ENCODE peak calls at places on chromosomes 13 and 19, in nine cellular contexts. R, P, N, U, L, O, J, A and B are unnamed samples.

GRCh38 chr13:25846227-25846984 is 205.4 kb downstream of the SHISA2 start:
- DNase-seq in R (no peak), P (no peak), N (no peak), U (no peak), L (no peak), O (no peak), J (no peak), A (no peak), B (no peak)

GRCh38 chr19:14072535-14073231 is at the start of gene MISP3:
- DNase-seq in R (peak), P (no peak), N (peak), U (no peak), L (no peak), O (no peak), J (no peak), A (peak), B (no peak)

GRCh38 chr19:46404884-46405658 is 8.3 kb downstream of the CCDC8 start:
- DNase-seq in R (no peak), P (no peak), N (no peak), U (peak), L (no peak), O (peak), J (no peak), A (peak), B (no peak)

GRCh38 chr13:111564657-111565056 is 244.2 kb downstream of the TEX29 start:
- DNase-seq in R (no peak), P (no peak), N (no peak), U (no peak), L (no peak), O (no peak), J (no peak), A (no peak), B (no peak)

GRCh38 chr13:99119686-99120085 is 81.0 kb upstream of the UBAC2 start:
- DNase-seq in R (no peak), P (no peak), N (no peak), U (no peak), L (no peak), O (no peak), J (no peak), A (peak), B (no peak)

GRCh38 chr13:30928971-30929370 is 3.5 kb upstream of the TEX26 start:
- DNase-seq in R (no peak), P (no peak), N (no peak), U (no peak), L (no peak), O (no peak), J (no peak), A (no peak), B (no peak)

GRCh38 chr19:36100476-36100875 is 10.5 kb upstream of the OVOL3 start:
- DNase-seq in R (no peak), P (no peak), N (peak), U (no peak), L (no peak), O (no peak), J (no peak), A (no peak), B (no peak)

GRCh38 chr13:99384468-99384867 is 77.3 kb upstream of the GPR183 start:
- DNase-seq in R (no peak), P (no peak), N (no peak), U (no peak), L (no peak), O (no peak), J (no peak), A (no peak), B (no peak)

GRCh38 chr13:90696254-90696653 is 651.2 kb upstream of the MIR17HG start:
- DNase-seq in R (no peak), P (no peak), N (no peak), U (no peak), L (no peak), O (no peak), J (no peak), A (peak), B (peak)

GRCh38 chr13:23637813-23638212 is 67.6 kb downstream of the TNFRSF19 start:
- DNase-seq in R (no peak), P (no peak), N (no peak), U (no peak), L (no peak), O (peak), J (no peak), A (no peak), B (no peak)

GRCh38 chr19:48741222-48741999 is 1.0 kb upstream of the RASIP1 start:
- DNase-seq in R (no peak), P (peak), N (peak), U (no peak), L (peak), O (peak), J (no peak), A (peak), B (no peak)
- TF ChIP-seq POLR2A in R (no peak), P (peak), N (peak), U (no peak), L (no peak), O (no peak), J (no peak), A (no peak), B (no peak)

GRCh38 chr19:7832009-7832408 is 2.0 kb downstream of the EVI5L start:
- DNase-seq in R (no peak), P (no peak), N (no peak), U (no peak), L (no peak), O (no peak), J (no peak), A (no peak), B (no peak)
- TF ChIP-seq POLR2A in R (no peak), P (no peak), N (no peak), U (no peak), L (no peak), O (no peak), J (no peak), A (no peak), B (no peak)

DNA sequence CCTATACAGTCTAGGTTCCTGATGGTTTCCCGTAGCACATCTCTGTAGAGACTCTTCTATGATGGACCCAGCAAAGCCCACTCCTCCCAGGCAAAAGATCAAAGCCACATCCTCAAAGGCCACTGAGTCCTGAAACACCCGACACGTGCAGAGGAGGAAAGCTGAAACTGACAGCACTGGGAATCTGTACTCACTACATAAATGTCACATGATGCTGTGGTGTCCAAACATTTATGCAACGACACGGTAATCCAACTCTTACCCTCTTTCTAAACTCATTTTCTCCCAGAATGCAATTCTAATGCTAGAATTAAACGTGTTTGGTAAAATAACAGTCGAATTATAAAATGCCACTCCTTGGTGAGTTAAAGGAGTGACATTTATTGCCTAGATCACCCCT is 7.0 kb upstream of the ZNF441 start:
- DNase-seq in R (no peak), P (no peak), N (no peak), U (no peak), L (no peak), O (no peak), J (no peak), A (no peak), B (no peak)
- TF ChIP-seq POLR2A in R (no peak), P (no peak), N (no peak), U (no peak), L (no peak), O (no peak), J (no peak), A (no peak), B (no peak)

DNA sequence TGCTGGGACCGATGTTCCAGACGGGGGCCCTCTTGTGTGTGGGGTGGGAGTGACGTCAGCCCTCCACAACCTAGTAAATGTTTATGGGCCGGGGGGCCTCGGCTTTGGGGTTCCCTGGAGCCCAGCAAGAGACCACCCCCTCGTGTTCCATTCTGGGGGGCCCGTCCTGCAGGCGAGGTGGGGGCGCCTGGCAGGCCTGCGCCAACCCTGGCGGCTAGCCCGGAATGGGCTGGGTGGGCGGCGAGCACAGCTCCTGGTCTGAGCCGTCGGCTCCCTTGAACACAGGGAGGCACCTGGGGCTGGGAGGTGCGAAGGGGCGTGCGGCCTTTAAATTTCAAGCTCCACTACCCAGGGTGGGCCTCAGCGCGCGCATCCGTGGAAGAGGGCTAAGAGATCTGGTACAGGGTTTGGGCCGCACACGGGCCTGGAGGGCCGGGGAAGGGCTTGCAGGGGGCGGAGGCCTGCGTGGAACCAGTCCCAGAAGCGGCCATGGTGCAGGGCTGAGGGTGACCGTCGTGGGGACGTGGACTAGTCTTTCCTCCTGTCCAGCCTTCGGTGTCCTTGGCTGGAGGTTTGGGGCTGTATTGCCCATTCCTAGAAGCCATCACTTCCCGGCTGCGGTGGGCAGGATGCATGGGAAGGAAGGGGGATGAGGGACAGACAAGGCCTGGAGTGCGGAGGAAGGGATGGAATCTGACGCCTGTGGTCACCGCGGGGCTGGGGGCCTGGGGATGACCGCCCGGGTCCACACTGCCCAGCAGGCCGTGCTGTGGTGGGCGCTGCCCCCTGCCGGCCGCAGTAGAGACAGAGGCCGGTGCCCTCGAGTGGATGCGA is 11.4 kb downstream of the NDUFA11 start:
- DNase-seq in R (no peak), P (no peak), N (no peak), U (no peak), L (no peak), O (no peak), J (no peak), A (peak), B (no peak)
- TF ChIP-seq POLR2A in R (no peak), P (no peak), N (no peak), U (no peak), L (no peak), O (no peak), J (peak), A (no peak), B (no peak)

GRCh38 chr19:11295665-11296245 is at the start of gene TSPAN16:
- DNase-seq in R (no peak), P (peak), N (no peak), U (no peak), L (no peak), O (peak), J (no peak), A (no peak), B (no peak)

GRCh38 chr19:11295180-11295579 is 780 bp upstream of the TSPAN16 start:
- DNase-seq in R (no peak), P (no peak), N (no peak), U (no peak), L (no peak), O (no peak), J (no peak), A (no peak), B (no peak)

GRCh38 chr19:11291991-11292390 is 4.0 kb upstream of the TSPAN16 start:
- DNase-seq in R (no peak), P (no peak), N (no peak), U (no peak), L (no peak), O (no peak), J (no peak), A (no peak), B (no peak)

GRCh38 chr19:11291415-11291814 is 4.5 kb upstream of the TSPAN16 start:
- DNase-seq in R (no peak), P (no peak), N (no peak), U (no peak), L (no peak), O (no peak), J (no peak), A (no peak), B (no peak)

GRCh38 chr19:11293468-11294389 is 2.2 kb upstream of the TSPAN16 start:
- DNase-seq in R (peak), P (peak), N (peak), U (peak), L (peak), O (peak), J (peak), A (peak), B (peak)
- TF ChIP-seq POLR2A in R (no peak), P (no peak), N (peak), U (no peak), L (no peak), O (no peak), J (no peak), A (peak), B (peak)